ENCODE peak calls at places on chromosomes 5 and 9, in four cellular contexts. One of them, this sample, is unnamed.

GRCh38 chr5:141851195-141851874 is 26.9 kb downstream of the PCDH1 start:
- DNase-seq in aorta: no peak
- DNase-seq in colonic mucosa: no peak
- DNase-seq in NCI-H69: no peak
- DNase-seq in this sample: no peak

GRCh38 chr5:134005415-134006118 is 792 bp upstream of the VDAC1 start:
- DNase-seq in colonic mucosa: peak; percentile 68
- DNase-seq in NCI-H69: no peak
- DNase-seq in aorta: peak; percentile 84
- DNase-seq in this sample: no peak

GRCh38 chr9:121684381-121685145 is 33.1 kb downstream of the DAB2IP start:
- DNase-seq in aorta: peak; percentile 87
- DNase-seq in colonic mucosa: peak; percentile 62
- DNase-seq in NCI-H69: peak; percentile 54
- DNase-seq in this sample: no peak

GRCh38 chr9:92974696-92975451 is 27.6 kb downstream of the FGD3 start:
- DNase-seq in NCI-H69: no peak
- DNase-seq in aorta: no peak
- DNase-seq in colonic mucosa: no peak
- DNase-seq in this sample: no peak

GRCh38 chr5:37722236-37723146 is 117.3 kb downstream of the GDNF start:
- DNase-seq in NCI-H69: no peak
- DNase-seq in aorta: no peak
- DNase-seq in colonic mucosa: no peak
- DNase-seq in this sample: no peak

GRCh38 chr5:176416123-176416924 is at the start of gene CLTB:
- DNase-seq in colonic mucosa: peak; percentile 91
- DNase-seq in NCI-H69: peak; percentile 96
- DNase-seq in aorta: peak; percentile 98
- DNase-seq in this sample: peak; percentile 79

GRCh38 chr9:114001794-114002261 is 76.3 kb downstream of the AMBP start:
- DNase-seq in aorta: peak; percentile 65
- DNase-seq in NCI-H69: no peak
- DNase-seq in colonic mucosa: peak; percentile 12
- DNase-seq in this sample: no peak

GRCh38 chr5:74992791-74993190 is 59.6 kb downstream of the GCNT4 start:
- DNase-seq in aorta: no peak
- DNase-seq in NCI-H69: no peak
- DNase-seq in colonic mucosa: no peak
- DNase-seq in this sample: no peak

GRCh38 chr9:132235125-132235524 is 73.3 kb downstream of the NTNG2 start:
- DNase-seq in NCI-H69: no peak
- DNase-seq in colonic mucosa: no peak
- DNase-seq in aorta: no peak
- DNase-seq in this sample: no peak

GRCh38 chr5:2704111-2704510 is 47.4 kb downstream of the IRX2 start:
- DNase-seq in NCI-H69: no peak
- DNase-seq in aorta: no peak
- DNase-seq in colonic mucosa: no peak
- DNase-seq in this sample: no peak

GRCh38 chr9:82922686-82923085 is 140.3 kb downstream of the RASEF start:
- DNase-seq in NCI-H69: no peak
- DNase-seq in colonic mucosa: no peak
- DNase-seq in aorta: no peak
- DNase-seq in this sample: no peak

GRCh38 chr9:112233769-112234168 is 58.7 kb upstream of the SUSD1 start:
- DNase-seq in aorta: no peak
- DNase-seq in colonic mucosa: no peak
- DNase-seq in NCI-H69: no peak
- DNase-seq in this sample: no peak

GRCh38 chr9:68546596-68547390 is 6.1 kb upstream of the TMEM252 start:
- DNase-seq in colonic mucosa: no peak
- DNase-seq in NCI-H69: no peak
- DNase-seq in aorta: no peak
- DNase-seq in this sample: peak; percentile 23

GRCh38 chr9:18905883-18906649 is 126.9 kb downstream of the SAXO1 start:
- DNase-seq in colonic mucosa: no peak
- DNase-seq in aorta: no peak
- DNase-seq in NCI-H69: peak; percentile 21
- DNase-seq in this sample: no peak

GRCh38 chr5:168291961-168292782 is 727 bp downstream of the WWC1 start:
- DNase-seq in NCI-H69: peak; percentile 71
- DNase-seq in colonic mucosa: peak; percentile 36
- DNase-seq in aorta: no peak
- DNase-seq in this sample: no peak

GRCh38 chr9:21336467-21336866 is 1.3 kb upstream of the KLHL9 start:
- DNase-seq in NCI-H69: peak; percentile 18
- DNase-seq in aorta: no peak
- DNase-seq in colonic mucosa: no peak
- DNase-seq in this sample: no peak

GRCh38 chr9:7285199-7285598 is 514.4 kb downstream of the DMAC1 start:
- DNase-seq in aorta: no peak
- DNase-seq in NCI-H69: no peak
- DNase-seq in colonic mucosa: no peak
- DNase-seq in this sample: no peak

GRCh38 chr9:128275198-128276007 is at the start of gene GOLGA2:
- DNase-seq in NCI-H69: peak; percentile 52
- DNase-seq in colonic mucosa: peak; percentile 41
- DNase-seq in aorta: peak; percentile 86
- DNase-seq in this sample: no peak

GRCh38 chr5:41869739-41870620 is at the start of gene OXCT1:
- DNase-seq in NCI-H69: peak; percentile 95
- DNase-seq in colonic mucosa: peak; percentile 85
- DNase-seq in aorta: peak; percentile 93
- DNase-seq in this sample: peak; percentile 92

GRCh38 chr9:85237478-85237877 is 504.3 kb downstream of the AGTPBP1 start:
- DNase-seq in colonic mucosa: no peak
- DNase-seq in NCI-H69: no peak
- DNase-seq in aorta: no peak
- DNase-seq in this sample: no peak

GRCh38 chr5:173236531-173237501 is 1.8 kb upstream of the NKX2-5 start:
- DNase-seq in aorta: peak; percentile 68
- DNase-seq in colonic mucosa: no peak
- DNase-seq in NCI-H69: no peak
- DNase-seq in this sample: no peak

GRCh38 chr5:59799668-59800374 is 93.7 kb downstream of the PDE4D start:
- DNase-seq in colonic mucosa: peak; percentile 38
- DNase-seq in NCI-H69: peak; percentile 82
- DNase-seq in aorta: no peak
- DNase-seq in this sample: peak; percentile 62

This sample was measured in memory B cell.